ENCODE peak calls at places on chromosomes 2 and 18, in ten cellular contexts. V is ovary, Y is HCT116, S is GM12891, W is transverse colon, T is heart left ventricle, N is GM12892, F is lower leg skin, P is tibial nerve, Z is right lobe of liver. J is an unnamed sample.
A peak's percentile ranks its signal among the peaks of the same experiment; 100 is the strongest.

GRCh38 chr18:38077219-38077618 is 511.6 kb upstream of the CELF4 start:
- DNase-seq in V (no peak), Y (no peak), S (no peak), W (no peak), T (no peak), N (no peak), F (no peak), P (no peak), Z (no peak), J (peak; percentile 46)

GRCh38 chr2:67954125-67954748 is 108.6 kb downstream of the C1D start:
- DNase-seq in V (no peak), Y (no peak), S (no peak), W (peak; percentile 23), T (no peak), N (no peak), F (peak; percentile 44), P (no peak), Z (no peak), J (no peak)

GRCh38 chr2:168935810-168936581 is 34.9 kb downstream of the G6PC2 start:
- DNase-seq in V (no peak), Y (no peak), S (no peak), W (no peak), T (no peak), N (no peak), F (no peak), P (no peak), Z (no peak), J (peak; percentile 57)

GRCh38 chr18:58966704-58967103 is 102.0 kb downstream of the ZNF532 start:
- DNase-seq in V (no peak), Y (no peak), S (no peak), W (no peak), T (no peak), N (no peak), F (no peak), P (no peak), Z (no peak), J (no peak)

GRCh38 chr18:7133181-7133580 is 15.6 kb upstream of the LAMA1 start:
- DNase-seq in V (no peak), Y (no peak), S (no peak), W (no peak), T (no peak), N (no peak), F (no peak), P (no peak), Z (no peak), J (no peak)

GRCh38 chr2:42214669-42215068 is 45.5 kb downstream of the EML4 start:
- DNase-seq in V (no peak), Y (no peak), S (no peak), W (no peak), T (no peak), N (no peak), F (no peak), P (no peak), Z (no peak), J (peak; percentile 13)

GRCh38 chr2:237053066-237053465 is 32.6 kb upstream of the COPS8 start:
- DNase-seq in V (no peak), Y (no peak), S (no peak), W (no peak), T (no peak), N (no peak), F (no peak), P (no peak), Z (no peak), J (no peak)

GRCh38 chr2:171807831-171808393 is 86.1 kb downstream of the SLC25A12 start:
- DNase-seq in V (no peak), Y (no peak), S (no peak), W (no peak), T (no peak), N (no peak), F (no peak), P (peak; percentile 15), Z (no peak), J (no peak)

GRCh38 chr2:200587007-200587616 is 1.3 kb downstream of the AOX1 start:
- DNase-seq in V (no peak), Y (no peak), S (no peak), W (no peak), T (no peak), N (no peak), F (no peak), P (no peak), Z (no peak), J (no peak)

GRCh38 chr2:200584639-200585038 is 1.2 kb upstream of the AOX1 start:
- DNase-seq in V (no peak), Y (no peak), S (no peak), W (no peak), T (no peak), N (no peak), F (no peak), P (no peak), Z (no peak), J (no peak)

GRCh38 chr2:200585340-200585729 is 479 bp upstream of the AOX1 start:
- DNase-seq in V (no peak), Y (no peak), S (no peak), W (no peak), T (no peak), N (no peak), F (no peak), P (no peak), Z (no peak), J (no peak)

GRCh38 chr2:200586644-200586975 is 796 bp downstream of the AOX1 start:
- DNase-seq in V (no peak), Y (no peak), S (no peak), W (no peak), T (no peak), N (no peak), F (no peak), P (no peak), Z (no peak), J (no peak)

DNA sequence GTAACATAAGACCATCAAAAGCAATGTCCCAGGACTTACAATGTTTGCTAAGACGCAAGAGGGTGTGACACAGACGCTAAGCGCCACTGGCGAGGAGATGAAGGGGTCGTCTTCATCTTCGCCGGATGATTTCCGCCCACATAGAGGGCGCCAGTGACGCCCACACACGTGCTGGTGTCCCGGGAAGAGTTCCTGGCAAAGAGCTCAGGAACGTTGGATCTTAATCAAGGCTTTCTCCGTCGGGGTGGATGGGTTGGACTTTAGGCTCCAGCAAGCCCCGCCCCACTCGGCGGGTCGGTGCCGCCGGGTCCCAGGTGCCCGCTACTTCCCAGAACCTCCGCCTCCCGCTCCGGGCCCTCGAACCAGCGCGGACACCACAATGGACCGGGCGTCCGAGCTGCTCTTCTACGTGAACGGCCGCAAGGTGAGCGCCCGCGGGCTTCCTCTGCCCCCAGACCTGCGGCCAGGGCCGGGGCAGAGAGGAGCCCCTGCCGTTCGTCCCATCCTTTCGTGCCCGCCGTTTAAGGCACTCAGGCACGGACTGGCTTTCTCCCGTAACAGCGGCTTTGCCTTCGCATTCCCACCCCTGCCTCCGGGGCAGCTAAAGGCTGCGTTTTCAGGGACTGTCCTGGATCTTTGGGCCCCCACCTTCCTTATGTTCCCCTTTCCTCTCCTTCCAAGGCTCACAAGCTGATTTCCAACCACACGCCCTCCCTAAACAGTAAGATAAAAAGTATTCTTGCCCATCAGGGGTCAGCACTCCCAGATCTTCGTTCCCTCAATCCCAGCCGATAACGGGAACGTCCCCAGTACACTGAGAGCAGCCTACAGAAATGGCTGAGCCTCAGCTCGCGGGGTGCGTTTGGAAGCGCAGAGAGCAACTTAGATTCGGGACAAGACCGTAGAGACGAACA is at the start of gene AOX1:
- DNase-seq in V (peak; percentile 84), Y (no peak), S (peak; percentile 22), W (peak; percentile 47), T (peak; percentile 37), N (peak; percentile 19), F (peak; percentile 81), P (peak; percentile 78), Z (peak; percentile 92), J (no peak)
- TF ChIP-seq POLR2A in V (peak; percentile 59), Y (no peak), S (no peak), W (no peak), T (no peak), N (no peak), F (no peak), P (no peak), Z (peak; percentile 90), J (no peak)

GRCh38 chr2:150475479-150476212 is 11.8 kb downstream of the RND3 start:
- DNase-seq in V (no peak), Y (no peak), S (no peak), W (no peak), T (no peak), N (no peak), F (no peak), P (no peak), Z (no peak), J (no peak)

GRCh38 chr2:150477347-150477746 is 10.1 kb downstream of the RND3 start:
- DNase-seq in V (peak; percentile 23), Y (no peak), S (no peak), W (peak; percentile 70), T (no peak), N (no peak), F (no peak), P (no peak), Z (peak; percentile 52), J (no peak)

GRCh38 chr2:150476213-150476740 is 11.2 kb downstream of the RND3 start:
- DNase-seq in V (no peak), Y (no peak), S (no peak), W (no peak), T (no peak), N (no peak), F (no peak), P (no peak), Z (no peak), J (no peak)

GRCh38 chr2:150478206-150478974 is 9.1 kb downstream of the RND3 start:
- DNase-seq in V (no peak), Y (no peak), S (no peak), W (no peak), T (no peak), N (no peak), F (no peak), P (no peak), Z (no peak), J (no peak)

GRCh38 chr2:150476809-150477302 is 10.6 kb downstream of the RND3 start:
- DNase-seq in V (no peak), Y (no peak), S (no peak), W (no peak), T (no peak), N (no peak), F (no peak), P (no peak), Z (no peak), J (no peak)
- TF ChIP-seq POLR2A in V (no peak), Y (no peak), S (no peak), W (no peak), T (no peak), N (no peak), F (no peak), P (no peak), Z (no peak), J (no peak)

GRCh38 chr2:96485751-96486643 is 19.2 kb downstream of the NEURL3 start:
- DNase-seq in V (peak; percentile 42), Y (no peak), S (peak; percentile 60), W (peak; percentile 79), T (peak; percentile 75), N (peak; percentile 71), F (no peak), P (peak; percentile 39), Z (peak; percentile 71), J (no peak)
- TF ChIP-seq POLR2A in V (no peak), Y (no peak), S (peak; percentile 95), W (peak; percentile 73), T (peak; percentile 69), N (peak; percentile 97), F (no peak), P (no peak), Z (peak; percentile 46), J (no peak)

DNA sequence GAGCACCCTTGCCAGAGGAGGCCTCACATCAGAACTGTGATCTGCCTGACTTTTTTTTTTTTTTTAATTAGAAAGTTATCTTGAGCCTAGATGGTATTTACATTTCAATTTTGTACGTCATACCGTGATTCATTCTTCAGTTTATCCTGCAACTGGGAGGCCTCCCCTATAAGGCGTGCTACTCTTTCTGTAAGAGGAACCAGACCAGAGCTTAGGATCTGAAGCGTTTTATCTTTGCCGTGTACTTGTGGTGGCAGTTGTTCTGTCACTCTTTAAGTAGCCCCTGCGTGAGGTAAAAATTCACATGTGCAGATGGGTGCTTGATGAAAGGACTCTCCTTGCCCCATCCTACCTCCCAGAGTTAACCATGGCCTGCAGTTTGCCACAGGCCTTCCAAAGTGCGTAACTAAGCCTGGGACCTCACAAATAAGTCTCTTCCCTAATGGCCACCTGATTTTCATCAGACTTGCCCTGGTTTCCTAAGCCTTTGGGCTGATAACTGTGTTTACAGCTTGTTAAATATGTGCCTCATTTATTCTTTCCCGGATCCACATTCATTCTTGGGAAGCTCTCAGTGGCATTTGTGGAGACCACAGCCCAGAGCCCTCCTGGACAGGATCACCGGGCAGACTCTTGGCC is 96.0 kb downstream of the MTCL1 start:
- DNase-seq in V (no peak), Y (no peak), S (no peak), W (no peak), T (no peak), N (no peak), F (no peak), P (no peak), Z (no peak), J (no peak)
- TF ChIP-seq POLR2A in V (no peak), Y (no peak), S (no peak), W (no peak), T (no peak), N (no peak), F (no peak), P (no peak), Z (no peak), J (no peak)